ENCODE peak calls at places on chromosome 6, in seven cellular contexts. T, O, B, A, Z, H and L are unnamed samples.

GRCh38 chr6:18595774-18596528 is 208.8 kb downstream of the RNF144B start:
- DNase-seq in T (no peak), O (peak), B (peak), A (peak), Z (peak), H (peak), L (no peak)

GRCh38 chr6:33901822-33902816 is 98.3 kb upstream of the MLN start:
- DNase-seq in T (no peak), O (no peak), B (no peak), A (no peak), Z (no peak), H (no peak), L (no peak)

GRCh38 chr6:31396422-31397152 is 6.8 kb upstream of the MICA start:
- DNase-seq in T (peak), O (peak), B (peak), A (peak), Z (peak), H (peak), L (peak)

GRCh38 chr6:111700135-111700690 is 94.5 kb upstream of the TRAF3IP2 start:
- DNase-seq in T (no peak), O (no peak), B (no peak), A (no peak), Z (no peak), H (no peak), L (no peak)

GRCh38 chr6:73144516-73144915 is 80.8 kb downstream of the KHDC1L start:
- DNase-seq in T (no peak), O (no peak), B (no peak), A (no peak), Z (no peak), H (no peak), L (no peak)

GRCh38 chr6:125274935-125275334 is 26.8 kb downstream of the HDDC2 start:
- DNase-seq in T (no peak), O (no peak), B (no peak), A (no peak), Z (no peak), H (no peak), L (no peak)

GRCh38 chr6:156977527-156978291 is 200.5 kb downstream of the ARID1B start:
- DNase-seq in T (no peak), O (no peak), B (no peak), A (no peak), Z (no peak), H (no peak), L (no peak)

GRCh38 chr6:142947702-142948480 is 2.9 kb upstream of the HIVEP2 start:
- DNase-seq in T (no peak), O (no peak), B (no peak), A (no peak), Z (peak), H (peak), L (no peak)

GRCh38 chr6:52286798-52287432 is 2.4 kb upstream of the MCM3 start:
- DNase-seq in T (peak), O (no peak), B (peak), A (peak), Z (peak), H (peak), L (peak)

GRCh38 chr6:160810238-160810637 is 108.2 kb downstream of the PLG start:
- DNase-seq in T (no peak), O (no peak), B (no peak), A (no peak), Z (no peak), H (no peak), L (no peak)

GRCh38 chr6:72716916-72717315 is 95.1 kb downstream of the KCNQ5 start:
- DNase-seq in T (no peak), O (no peak), B (no peak), A (no peak), Z (no peak), H (no peak), L (no peak)